ENCODE peak calls at places on chromosomes 3 and 15, in four cellular contexts. M is breast epithelium, D is psoas muscle, S is GM10248. B is an unnamed sample.

GRCh38 chr3:154758109-154758868 is 321.8 kb upstream of the MME start:
- DNase-seq in M (no peak), D (no peak), S (no peak), B (peak)

GRCh38 chr3:73029321-73029796 is 32.1 kb upstream of the EBLN2 start:
- DNase-seq in M (no peak), D (no peak), S (no peak), B (peak)

GRCh38 chr15:40787991-40788390 is 18.2 kb downstream of the C15orf62 start:
- DNase-seq in M (no peak), D (no peak), S (no peak), B (no peak)

GRCh38 chr15:78055923-78056713 is 21.4 kb downstream of the TBC1D2B start:
- DNase-seq in M (no peak), D (no peak), S (no peak), B (no peak)

GRCh38 chr3:100634493-100635272 is 25.3 kb downstream of the ADGRG7 start:
- DNase-seq in M (no peak), D (no peak), S (peak), B (no peak)

GRCh38 chr15:74200871-74201419 is 1.6 kb downstream of the STRA6 start:
- DNase-seq in M (no peak), D (peak), S (no peak), B (peak)

GRCh38 chr3:154954750-154955149 is 125.4 kb upstream of the MME start:
- DNase-seq in M (no peak), D (no peak), S (no peak), B (no peak)

GRCh38 chr15:44536962-44537727 is at the start of gene EIF3J:
- DNase-seq in M (peak), D (peak), S (peak), B (peak)

GRCh38 chr3:159762981-159763465 is 225.6 kb upstream of the IL12A start:
- DNase-seq in M (peak), D (peak), S (peak), B (peak)

GRCh38 chr3:188728371-188728896 is 443.3 kb upstream of the TPRG1 start:
- DNase-seq in M (no peak), D (no peak), S (no peak), B (no peak)

GRCh38 chr15:101542306-101543025 is 53.0 kb upstream of the PCSK6 start:
- DNase-seq in M (no peak), D (no peak), S (no peak), B (no peak)

GRCh38 chr3:32892625-32893598 is 58.5 kb upstream of the CCR4 start:
- DNase-seq in M (no peak), D (no peak), S (no peak), B (no peak)
- TF ChIP-seq CTCF in M (no peak), D (no peak), S (no peak), B (no peak)

GRCh38 chr15:94135748-94136147 is 95.6 kb upstream of the MCTP2 start:
- DNase-seq in M (no peak), D (no peak), S (no peak), B (no peak)
- TF ChIP-seq CTCF in M (no peak), D (no peak), S (no peak), B (peak)

GRCh38 chr3:138945646-138946553 is 1.0 kb downstream of the FOXL2 start:
- DNase-seq in M (no peak), D (no peak), S (no peak), B (no peak)
- TF ChIP-seq CTCF in M (no peak), D (peak), S (peak), B (peak)

DNA sequence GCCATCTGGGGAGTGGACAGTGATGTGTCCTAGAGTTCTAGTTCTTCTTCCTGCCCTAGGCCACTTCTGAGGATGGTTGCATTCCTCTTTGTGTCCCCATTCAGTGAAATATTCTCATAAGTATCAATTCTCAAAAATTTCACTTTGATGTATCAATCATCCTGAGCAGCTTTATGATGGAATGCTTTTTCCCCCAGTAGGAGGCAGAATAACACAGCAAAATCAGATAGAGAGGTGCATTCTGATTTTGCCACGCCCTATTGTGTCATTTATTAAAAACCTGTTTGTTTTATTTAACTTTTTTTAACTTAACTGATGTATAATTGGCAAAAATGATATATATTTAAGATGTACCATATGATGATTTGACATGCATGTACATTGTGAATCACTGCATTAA is 656.0 kb upstream of the GRM7 start:
- DNase-seq in M (no peak), D (no peak), S (no peak), B (no peak)
- TF ChIP-seq CTCF in M (no peak), D (no peak), S (peak), B (no peak)

GRCh38 chr3:123361019-123361418 is 87.9 kb downstream of the ADCY5 start:
- DNase-seq in M (no peak), D (no peak), S (no peak), B (no peak)
- TF ChIP-seq CTCF in M (no peak), D (no peak), S (no peak), B (no peak)

B was measured in AG09319.